ENCODE peak calls at places on chromosomes 4 and X, in nine cellular contexts. Y, E, G, L, A, Q, X, J and H are unnamed samples.

GRCh38 chr4:91653067-91653466 is 650.7 kb upstream of the GRID2 start:
- DNase-seq in Y (no peak), G (no peak), X (no peak), Q (no peak), L (no peak), A (no peak), J (no peak), E (no peak), H (no peak)

GRCh38 chrX:119512145-119512800 is 44.0 kb downstream of the SLC25A5 start:
- DNase-seq in G (peak), A (no peak), Q (peak), L (peak), Y (peak), X (peak), J (peak), E (peak), H (no peak)

GRCh38 chr4:121182296-121182695 is 18.2 kb upstream of the TNIP3 start:
- DNase-seq in J (no peak), A (no peak), Q (peak), Y (no peak), X (peak), E (no peak), G (peak), L (peak), H (no peak)

GRCh38 chr4:153950100-153950979 is 161.5 kb upstream of the SFRP2 start:
- DNase-seq in A (no peak), L (no peak), Y (no peak), E (no peak), Q (peak), G (no peak), X (no peak), J (no peak), H (no peak)

GRCh38 chr4:144310535-144310934 is 170.0 kb upstream of the GYPA start:
- DNase-seq in X (no peak), E (no peak), Y (no peak), Q (no peak), A (no peak), L (no peak), J (no peak), G (no peak), H (no peak)

GRCh38 chr4:37393889-37394288 is 149.3 kb downstream of the NWD2 start:
- DNase-seq in G (no peak), A (no peak), Q (no peak), E (no peak), X (no peak), Y (no peak), J (no peak), L (no peak), H (no peak)

GRCh38 chr4:10106421-10107039 is 10.1 kb downstream of the WDR1 start:
- DNase-seq in J (peak), E (peak), L (peak), A (peak), Q (peak), X (peak), Y (peak), G (peak), H (no peak)

GRCh38 chr4:37890501-37891220 is at the start of gene TBC1D1:
- DNase-seq in X (no peak), J (peak), A (no peak), Y (peak), G (no peak), E (peak), L (peak), Q (peak), H (peak)

GRCh38 chrX:140918398-140919043 is 83.9 kb upstream of the SPANXB1 start:
- DNase-seq in J (no peak), Y (no peak), Q (peak), L (peak), X (peak), E (no peak), G (peak), A (no peak), H (no peak)

GRCh38 chr4:14180983-14181601 is 553.6 kb upstream of the BOD1L1 start:
- DNase-seq in J (no peak), L (peak), E (no peak), A (no peak), Q (no peak), G (no peak), X (peak), Y (no peak), H (no peak)

GRCh38 chrX:30643313-30643821 is 9.9 kb upstream of the GK start:
- DNase-seq in Q (peak), J (no peak), G (peak), Y (no peak), A (no peak), E (no peak), X (peak), L (peak), H (no peak)

GRCh38 chr4:56698329-56698728 is 17.2 kb upstream of the HOPX start:
- DNase-seq in G (peak), L (no peak), X (peak), E (no peak), Y (no peak), Q (no peak), J (peak), A (no peak), H (no peak)

GRCh38 chr4:48445704-48446103 is 37.4 kb upstream of the SLC10A4 start:
- DNase-seq in G (peak), E (no peak), J (no peak), Q (no peak), A (no peak), X (peak), L (peak), Y (no peak), H (no peak)

GRCh38 chr4:20015825-20016224 is 235.9 kb upstream of the SLIT2 start:
- DNase-seq in L (no peak), A (no peak), E (no peak), J (no peak), Y (no peak), Q (no peak), G (no peak), X (peak), H (no peak)

GRCh38 chr4:19739101-19739651 is 512.5 kb upstream of the SLIT2 start:
- DNase-seq in E (no peak), A (no peak), X (peak), Y (no peak), L (peak), G (peak), J (no peak), Q (peak), H (no peak)

GRCh38 chrX:72714471-72714916 is 388 bp upstream of the PHKA1 start:
- DNase-seq in L (peak), A (no peak), J (peak), G (peak), X (peak), E (peak), Q (peak), Y (peak), H (no peak)

GRCh38 chr4:168432419-168433146 is 47.7 kb downstream of the DDX60L start:
- DNase-seq in G (no peak), Y (no peak), X (peak), Q (no peak), E (no peak), A (no peak), J (no peak), L (no peak), H (no peak)

GRCh38 chr4:103400405-103400804 is 202.3 kb upstream of the CENPE start:
- DNase-seq in L (no peak), G (no peak), Q (peak), A (no peak), X (peak), Y (no peak), E (no peak), J (no peak), H (no peak)

GRCh38 chrX:68762649-68763268 is 66.1 kb upstream of the EFNB1 start:
- DNase-seq in Y (peak), X (no peak), Q (no peak), E (no peak), L (no peak), J (no peak), A (no peak), G (no peak), H (no peak)

GRCh38 chr4:163556169-163556568 is 61.7 kb downstream of the TMA16 start:
- DNase-seq in X (no peak), E (no peak), Y (no peak), Q (no peak), L (no peak), A (no peak), G (no peak), J (no peak), H (no peak)

GRCh38 chrX:87572911-87573310 is 55.3 kb downstream of the KLHL4 start:
- DNase-seq in L (no peak), Y (no peak), A (no peak), X (no peak), E (no peak), J (no peak), G (no peak), Q (no peak), H (no peak)

GRCh38 chr4:53582194-53582593 is 9.1 kb downstream of the LNX1 start:
- DNase-seq in Q (no peak), X (no peak), G (no peak), E (no peak), L (no peak), Y (no peak), A (no peak), J (no peak), H (no peak)

GRCh38 chr4:3291969-3292570 is 751 bp upstream of the RGS12 start:
- DNase-seq in J (peak), X (peak), A (no peak), Y (peak), G (peak), Q (peak), L (peak), E (peak), H (no peak)

GRCh38 chrX:32137525-32137924 is 1065.7 kb upstream of the FTHL17 start:
- DNase-seq in X (no peak), A (no peak), Y (peak), G (no peak), E (no peak), L (no peak), Q (peak), J (no peak), H (no peak)

GRCh38 chr4:7186081-7186480 is 6.3 kb upstream of the SORCS2 start:
- DNase-seq in X (no peak), E (peak), G (no peak), L (no peak), J (peak), Y (no peak), Q (no peak), A (no peak), H (no peak)

GRCh38 chr4:174575436-174575835 is 53.1 kb upstream of the HPGD start:
- DNase-seq in L (no peak), Q (no peak), E (no peak), Y (no peak), G (no peak), X (no peak), A (no peak), J (no peak), H (no peak)

GRCh38 chr4:138499627-138500026 is 257.5 kb upstream of the SLC7A11 start:
- DNase-seq in L (no peak), E (no peak), A (no peak), Q (no peak), Y (no peak), J (no peak), G (no peak), X (no peak), H (no peak)
- TF ChIP-seq CTCF in L (no peak), E (no peak), A (no peak), Q (no peak), Y (no peak), J (no peak), G (no peak), X (no peak), H (no peak)

GRCh38 chr4:140640150-140640748 is 71.5 kb upstream of the UCP1 start:
- DNase-seq in E (no peak), J (no peak), X (no peak), L (no peak), A (no peak), G (no peak), Q (no peak), Y (no peak), H (no peak)

GRCh38 chr4:140641105-140641555 is 72.4 kb upstream of the UCP1 start:
- DNase-seq in Q (no peak), Y (no peak), E (no peak), A (no peak), G (no peak), L (no peak), J (no peak), X (no peak), H (no peak)

GRCh38 chr4:140643571-140644055 is 74.9 kb upstream of the UCP1 start:
- DNase-seq in Q (no peak), L (no peak), Y (no peak), E (no peak), A (no peak), J (no peak), X (no peak), G (no peak), H (no peak)

GRCh38 chr4:140642674-140643437 is 74.1 kb upstream of the UCP1 start:
- DNase-seq in X (no peak), E (no peak), A (no peak), J (no peak), L (no peak), Y (no peak), G (no peak), Q (no peak), H (no peak)

DNA sequence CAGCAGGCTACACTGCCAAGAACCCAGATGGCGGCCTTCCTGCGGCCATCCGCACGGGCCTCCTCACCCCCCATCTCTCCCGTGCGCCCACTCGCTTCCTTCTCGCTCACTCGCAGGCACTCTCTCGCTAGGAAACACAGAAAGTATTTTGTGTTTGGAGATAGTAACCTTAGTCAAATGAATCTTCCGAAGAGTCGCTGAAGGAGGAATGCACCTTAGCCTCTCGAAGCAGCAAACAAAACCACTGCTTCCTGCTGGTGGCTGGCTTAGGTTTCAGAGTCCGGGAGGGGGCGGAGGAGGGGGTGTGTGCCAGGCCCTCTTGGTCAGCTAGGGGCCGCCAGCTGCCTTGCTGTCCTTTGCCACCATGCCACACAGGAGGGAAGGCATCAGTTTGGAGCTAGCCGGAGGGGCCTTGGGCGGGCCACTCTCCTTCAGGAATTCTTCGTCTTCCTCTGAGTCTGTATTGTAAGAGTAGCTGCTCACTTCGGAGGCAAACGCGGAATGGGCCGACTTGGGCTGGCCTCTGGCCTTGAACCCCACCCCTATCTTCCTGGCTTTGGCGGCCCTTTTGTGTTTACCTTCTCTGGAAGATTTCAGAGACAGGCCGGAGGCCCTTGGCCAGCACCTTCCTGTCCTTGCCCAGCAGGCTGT is 73.2 kb upstream of the UCP1 start:
- DNase-seq in J (no peak), Y (no peak), L (no peak), Q (no peak), A (no peak), G (no peak), X (no peak), E (no peak), H (no peak)
- TF ChIP-seq CTCF in J (no peak), Y (no peak), L (no peak), Q (no peak), A (no peak), G (no peak), X (no peak), E (no peak), H (no peak)

GRCh38 chr4:26589699-26590098 is 5.8 kb downstream of the TBC1D19 start:
- DNase-seq in E (no peak), X (no peak), G (no peak), J (no peak), A (no peak), Q (no peak), Y (no peak), L (no peak), H (no peak)

GRCh38 chr4:26583538-26583864 is 383 bp upstream of the TBC1D19 start:
- DNase-seq in L (no peak), E (no peak), X (peak), A (no peak), Y (no peak), Q (no peak), G (no peak), J (no peak), H (no peak)

GRCh38 chr4:26584725-26585124 is 841 bp downstream of the TBC1D19 start:
- DNase-seq in J (no peak), Y (no peak), L (no peak), A (no peak), Q (no peak), G (no peak), E (no peak), X (peak), H (no peak)

GRCh38 chr4:26579169-26579568 is 4.7 kb upstream of the TBC1D19 start:
- DNase-seq in G (no peak), E (no peak), Q (no peak), L (no peak), A (no peak), J (no peak), Y (no peak), X (no peak), H (no peak)

DNA sequence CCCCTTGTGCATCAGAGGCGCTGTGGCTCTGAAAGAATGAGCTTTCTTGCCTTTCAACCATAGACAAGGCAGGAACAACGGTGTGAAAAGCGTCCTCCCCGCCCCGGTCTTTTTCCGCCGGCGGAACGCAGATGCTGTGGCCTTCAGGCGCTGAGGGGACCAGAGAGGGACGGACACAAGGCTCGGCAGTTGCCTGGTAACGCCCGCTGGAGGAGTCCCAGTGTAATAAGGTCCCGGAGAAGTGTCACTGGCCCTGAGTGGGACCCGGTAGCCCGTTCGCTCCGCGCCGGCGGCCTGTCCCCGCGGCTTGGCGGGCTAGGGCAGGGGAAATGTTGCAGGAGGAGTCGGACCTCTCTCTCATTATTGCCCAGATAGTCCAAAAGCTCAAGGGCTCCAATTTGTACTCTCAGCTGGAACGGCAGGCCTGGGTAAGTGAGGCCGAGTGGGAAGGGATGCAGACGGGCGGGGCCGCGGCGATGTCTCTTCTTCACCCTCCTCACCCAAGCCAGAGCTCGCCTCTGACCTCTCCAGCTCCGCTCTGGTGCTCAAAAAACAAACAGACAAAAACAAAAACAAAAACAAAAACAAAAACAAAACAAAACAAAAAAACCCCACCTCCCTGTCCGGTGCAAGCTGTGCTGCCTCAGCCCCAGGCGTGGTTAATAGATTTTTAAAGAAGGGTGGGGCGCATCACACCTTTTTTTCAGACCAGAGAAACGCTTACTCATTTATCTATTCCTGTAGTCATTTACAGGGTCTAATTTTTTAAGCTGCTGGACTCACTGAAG is at the start of gene TBC1D19:
- DNase-seq in Y (peak), X (peak), E (peak), L (peak), A (peak), J (peak), Q (peak), G (peak), H (peak)
- TF ChIP-seq CTCF in Y (no peak), X (no peak), E (no peak), L (no peak), A (no peak), J (no peak), Q (no peak), G (no peak), H (no peak)

DNA sequence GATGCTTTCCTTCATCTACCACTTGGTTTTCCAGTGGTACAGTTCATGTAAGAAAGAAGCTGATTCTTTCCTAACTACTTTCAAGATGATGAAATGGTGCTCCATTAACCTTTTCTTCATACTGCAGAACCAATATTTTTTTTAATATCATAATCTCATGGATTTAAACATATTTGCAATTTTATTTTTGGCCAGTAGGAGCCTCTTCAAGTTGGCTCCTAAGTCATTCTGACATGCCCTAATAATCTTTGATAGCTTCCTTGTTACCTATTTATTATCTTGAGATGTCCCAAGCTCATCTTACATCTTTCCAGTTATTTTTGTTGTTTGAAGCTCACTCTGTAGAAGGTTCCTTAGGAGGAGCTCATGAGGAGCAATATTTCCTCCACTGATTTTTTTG is 170.2 kb downstream of the APBB2 start:
- DNase-seq in E (no peak), G (no peak), L (no peak), Y (no peak), X (peak), J (no peak), Q (no peak), A (no peak), H (no peak)
- TF ChIP-seq CTCF in E (no peak), G (no peak), L (no peak), Y (no peak), X (no peak), J (no peak), Q (no peak), A (no peak), H (no peak)

GRCh38 chrX:40661489-40661888 is 14.1 kb upstream of the CXorf38 start:
- DNase-seq in E (no peak), G (no peak), Y (no peak), J (no peak), A (no peak), X (no peak), Q (no peak), L (no peak), H (no peak)

GRCh38 chrX:40663078-40663740 is 15.8 kb upstream of the CXorf38 start:
- DNase-seq in Y (no peak), X (no peak), L (no peak), E (no peak), J (no peak), A (no peak), Q (no peak), G (no peak), H (no peak)

GRCh38 chrX:40660381-40660780 is 13.0 kb upstream of the CXorf38 start:
- DNase-seq in E (no peak), L (no peak), Q (no peak), J (no peak), X (no peak), A (no peak), G (no peak), Y (no peak), H (no peak)

DNA sequence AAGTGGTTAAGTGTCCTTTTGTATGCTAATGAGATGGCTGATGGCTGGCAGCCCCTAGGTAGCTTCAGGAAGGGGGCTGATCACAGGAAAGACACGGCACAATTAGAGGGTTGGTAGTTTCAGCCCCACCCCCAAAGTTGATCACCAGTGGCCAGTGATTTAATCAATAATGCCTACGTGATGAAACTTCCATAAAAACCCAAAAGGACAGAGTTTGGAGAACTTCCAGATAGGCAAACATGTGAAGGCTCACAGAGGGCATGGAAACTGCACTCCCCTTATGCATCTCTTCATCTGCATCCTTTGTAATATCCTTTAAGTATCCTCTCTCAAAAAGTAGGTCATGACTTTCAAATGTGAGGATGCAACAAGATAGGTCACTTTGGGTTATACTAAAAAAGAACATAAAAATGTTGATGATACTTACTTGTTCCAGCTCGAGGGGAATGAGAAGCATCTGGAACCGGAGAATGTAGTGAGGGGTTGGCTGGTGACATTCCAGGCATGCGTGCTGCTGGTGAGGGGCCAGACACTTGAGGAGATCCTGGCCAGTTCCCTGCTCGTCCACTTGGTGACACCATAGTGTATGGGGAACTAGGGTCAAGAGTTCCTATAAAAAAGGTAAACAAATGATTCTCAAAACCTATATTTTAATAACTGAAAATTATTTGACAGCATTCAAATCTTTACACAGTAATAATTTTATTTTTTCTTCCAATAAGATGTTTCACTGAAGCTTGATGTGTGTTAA is 16.7 kb upstream of the CXorf38 start:
- DNase-seq in Y (no peak), X (no peak), Q (no peak), L (peak), G (peak), E (no peak), A (no peak), J (no peak), H (no peak)
- TF ChIP-seq CTCF in Y (no peak), X (peak), Q (peak), L (peak), G (peak), E (no peak), A (no peak), J (no peak), H (no peak)